ENCODE peak calls at places on chromosome 19, in four cellular contexts. A, V, Q and C are unnamed samples. For H3K36me3, the result is how much of the 10 kb centered on the place peaks cover.

GRCh38 chr19:16398530-16399241 is 73.1 kb downstream of the EPS15L1 start:
- DNase-seq in A (no peak), V (no peak), Q (no peak), C (no peak)

GRCh38 chr19:582497-583197 is 7.0 kb upstream of the HCN2 start:
- DNase-seq in A (no peak), V (no peak), Q (no peak), C (no peak)

GRCh38 chr19:49453013-49453756 is at the start of gene ALDH16A1:
- DNase-seq in A (peak), V (peak), Q (peak), C (peak)

GRCh38 chr19:30664358-30665058 is 292.3 kb downstream of the ZNF536 start:
- DNase-seq in A (no peak), V (peak), Q (peak), C (peak)

GRCh38 chr19:30371157-30371845 is 883 bp upstream of the ZNF536 start:
- DNase-seq in A (no peak), V (no peak), Q (no peak), C (no peak)

GRCh38 chr19:46482645-46483044 is 11.3 kb upstream of the PNMA8A start:
- DNase-seq in A (no peak), V (no peak), Q (no peak), C (no peak)

GRCh38 chr19:44051654-44052402 is at the start of gene ZNF223:
- DNase-seq in A (peak), V (peak), Q (peak), C (peak)

GRCh38 chr19:29840066-29840950 is 28.5 kb downstream of the CCNE1 start:
- DNase-seq in A (no peak), V (no peak), Q (no peak), C (no peak)

GRCh38 chr19:47239610-47240296 is 8.8 kb upstream of the BBC3 start:
- DNase-seq in A (no peak), V (no peak), Q (no peak), C (peak)

GRCh38 chr19:1469936-1470863 is 8.8 kb downstream of the C19orf25 start:
- DNase-seq in A (peak), V (no peak), Q (no peak), C (peak)

GRCh38 chr19:41415154-41415571 is 12.0 kb downstream of the B3GNT8 start:
- DNase-seq in A (no peak), V (peak), Q (no peak), C (no peak)

GRCh38 chr19:55423225-55423967 is 15.8 kb upstream of the UBE2S start:
- DNase-seq in A (no peak), V (no peak), Q (no peak), C (no peak)

GRCh38 chr19:55579766-55580621 is 654 bp downstream of the ZNF579 start:
- DNase-seq in A (no peak), V (peak), Q (peak), C (peak)

DNA sequence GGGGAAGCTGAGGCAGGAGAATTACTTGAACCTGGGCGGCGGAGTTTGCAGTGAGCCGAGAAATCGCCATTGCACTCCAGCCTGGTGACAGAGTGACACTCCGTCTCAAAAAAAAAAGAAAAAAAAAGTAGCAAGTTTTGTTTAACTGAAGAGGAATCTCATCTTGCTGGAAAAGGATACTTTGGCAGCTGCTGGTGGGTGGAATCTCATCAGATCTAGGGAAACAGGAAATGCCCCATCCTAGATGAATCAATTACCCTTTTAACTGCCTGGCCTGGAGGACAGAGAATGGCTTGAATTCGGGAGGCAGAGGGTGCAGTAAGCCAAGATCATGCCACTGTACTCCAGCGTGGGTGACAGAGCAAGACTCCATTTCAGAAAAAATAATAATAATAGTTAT is 8.4 kb downstream of the ZNF320 start:
- DNase-seq in A (no peak), V (no peak), Q (no peak), C (no peak)
- H3K36me3 ChIP-seq in A (half or more), V (half or more), Q (under half), C (under half)

DNA sequence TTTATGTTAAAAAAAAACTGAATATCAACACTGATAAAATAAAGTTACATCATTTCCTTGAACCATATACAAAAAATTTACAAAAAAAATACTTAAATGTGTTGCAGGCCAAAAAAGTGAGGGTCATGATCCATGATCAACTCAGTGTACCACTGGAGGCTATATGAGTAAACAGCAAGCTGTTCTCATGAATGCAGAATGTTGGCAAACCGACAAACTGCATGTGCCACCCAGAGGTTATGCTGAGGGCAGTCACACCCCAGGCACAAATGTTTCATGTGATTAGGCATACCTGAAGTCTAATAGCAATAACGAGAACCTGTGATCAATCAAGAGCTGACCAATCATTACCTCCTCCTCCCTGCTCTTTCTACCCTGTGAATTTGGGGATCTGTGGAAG is 91.9 kb downstream of the ZNF431 start:
- DNase-seq in A (no peak), V (no peak), Q (no peak), C (no peak)
- H3K4me3 ChIP-seq in A (no peak), V (no peak), Q (no peak), C (no peak)

GRCh38 chr19:39472746-39473442 is 7.7 kb upstream of the TIMM50 start:
- DNase-seq in A (no peak), V (no peak), Q (no peak), C (no peak)
- H3K36me3 ChIP-seq in A (half or more), V (half or more), Q (half or more), C (half or more)

GRCh38 chr19:4967738-4968461 is 1.0 kb upstream of the KDM4B start:
- DNase-seq in A (no peak), V (no peak), Q (no peak), C (no peak)
- H3K4me3 ChIP-seq in A (peak), V (peak), Q (no peak), C (peak)

DNA sequence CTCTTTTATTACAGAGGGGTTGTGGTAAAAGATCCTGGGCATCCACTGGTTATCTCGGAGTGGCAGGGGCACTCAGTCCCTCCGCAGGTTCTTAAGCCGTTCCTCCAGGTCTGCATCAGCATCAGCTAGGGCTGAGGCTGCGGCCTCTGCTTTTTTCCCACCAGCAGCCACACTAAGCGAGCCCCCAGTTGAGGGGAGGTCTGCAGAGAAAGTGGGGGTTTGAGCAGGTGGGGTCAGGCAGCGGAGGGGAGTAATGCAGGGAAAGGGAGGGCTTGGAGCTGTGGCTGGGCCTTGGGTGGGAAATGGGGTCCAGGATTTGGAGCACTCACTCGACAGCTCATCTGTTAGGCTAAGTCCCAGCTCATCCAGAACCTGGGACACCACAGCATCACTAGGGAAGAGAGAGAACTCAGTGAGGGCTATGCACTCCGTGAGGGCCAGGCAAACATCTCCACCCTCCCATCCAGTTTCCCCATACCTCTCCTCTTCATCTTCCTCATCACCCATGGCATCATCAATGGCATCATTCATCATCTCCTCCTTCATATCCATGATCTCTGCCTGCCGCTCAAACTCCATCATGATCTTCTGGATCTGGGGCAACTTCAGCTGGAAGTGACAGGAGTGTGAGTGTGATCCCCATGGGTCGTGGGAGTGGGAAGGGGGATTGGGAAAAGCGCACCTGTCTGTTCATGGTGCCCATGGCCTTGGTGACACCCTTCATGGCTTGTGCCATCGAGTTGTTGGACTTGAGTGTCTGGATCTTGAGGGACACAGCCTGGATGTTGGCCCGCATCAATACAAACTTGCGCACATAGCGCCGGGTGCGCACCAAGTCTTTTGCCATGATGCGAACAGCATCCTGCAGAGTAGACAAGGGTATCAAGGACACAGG is 3.1 kb downstream of the CHMP2A start:
- DNase-seq in A (no peak), V (no peak), Q (peak), C (no peak)
- H3K36me3 ChIP-seq in A (half or more), V (half or more), Q (under half), C (half or more)